ENCODE peak calls at places on chromosomes 6 and 20, in nine cellular contexts. L is NCI-H524 treated with DMSO at 0.1 percent for 48 hours; F is stimulated activated CD4-positive, alpha-beta T cell treated with anti-CD3 and anti-CD28 coated beads, Interleukin-15, amount 100 ng/mL, for 1 hour; P is NT2/D1; S is naive B cell; G is NCI-H1105; U is GM03348; K is pancreas; Z is astrocyte. V is an unnamed sample.

GRCh38 chr20:45444050-45444449 is 25.5 kb upstream of the WFDC2 start:
- DNase-seq in G (no peak), U (no peak), Z (no peak), L (no peak), K (no peak), S (no peak), P (no peak), F (no peak), V (no peak)

GRCh38 chr6:130681028-130681427 is 146.2 kb upstream of the SMLR1 start:
- DNase-seq in K (no peak), F (no peak), S (no peak), L (no peak), Z (peak; percentile 69), G (no peak), P (no peak), U (peak; percentile 72), V (no peak)

GRCh38 chr6:157563611-157564284 is 182.8 kb downstream of the ZDHHC14 start:
- DNase-seq in U (peak; percentile 23), S (peak; percentile 46), L (no peak), K (no peak), F (no peak), Z (peak; percentile 10), G (no peak), P (no peak), V (no peak)

GRCh38 chr6:149080511-149080910 is 237.0 kb upstream of the TAB2 start:
- DNase-seq in F (no peak), S (no peak), U (peak; percentile 52), K (no peak), G (no peak), Z (peak; percentile 83), P (no peak), L (no peak), V (no peak)

GRCh38 chr6:44265843-44266233 is 487 bp upstream of the NFKBIE start:
- DNase-seq in F (no peak), U (no peak), G (no peak), S (no peak), Z (no peak), L (no peak), P (no peak), K (peak; percentile 31), V (no peak)

GRCh38 chr6:3383525-3383924 is 73.3 kb downstream of the SLC22A23 start:
- DNase-seq in P (no peak), U (no peak), G (no peak), K (no peak), Z (peak; percentile 62), L (no peak), S (no peak), F (no peak), V (no peak)

GRCh38 chr6:2862712-2863174 is 21.1 kb upstream of the SERPINB1 start:
- DNase-seq in P (no peak), L (peak; percentile 1), U (no peak), K (no peak), F (no peak), Z (no peak), G (no peak), S (peak; percentile 81), V (no peak)

GRCh38 chr6:36848658-36849441 is 9.6 kb upstream of the CPNE5 start:
- DNase-seq in S (no peak), P (peak; percentile 40), G (peak; percentile 86), L (no peak), Z (no peak), F (no peak), K (peak; percentile 84), U (no peak), V (peak; percentile 87)

GRCh38 chr20:12030470-12030869 is 112.8 kb downstream of the BTBD3 start:
- DNase-seq in L (no peak), P (no peak), F (no peak), Z (no peak), S (no peak), U (no peak), K (no peak), G (no peak), V (peak; percentile 76)

GRCh38 chr20:36542019-36542488 is 735 bp downstream of the MYL9 start:
- DNase-seq in K (peak; percentile 66), G (no peak), U (peak; percentile 89), Z (no peak), F (no peak), L (no peak), P (peak; percentile 54), S (no peak), V (no peak)

GRCh38 chr6:161748535-161749386 is 474.9 kb upstream of the AGPAT4 start:
- DNase-seq in L (peak; percentile 22), P (peak; percentile 40), S (no peak), Z (no peak), G (no peak), F (no peak), U (no peak), K (no peak), V (no peak)

GRCh38 chr20:53642196-53643030 is 48.8 kb upstream of the ZNF217 start:
- DNase-seq in U (peak; percentile 49), Z (peak; percentile 64), S (peak; percentile 24), G (no peak), P (no peak), F (no peak), K (no peak), L (no peak), V (no peak)

GRCh38 chr6:56357616-56358373 is 110.4 kb upstream of the COL21A1 start:
- DNase-seq in S (no peak), L (no peak), Z (peak; percentile 74), G (no peak), P (no peak), U (peak; percentile 21), F (no peak), K (no peak), V (no peak)

V was measured in NCI-H510A treated with DMSO at 0.1 percent for 48 hours.